ENCODE peak calls at places on chromosomes 1 and 21, in five cellular contexts. E, H, K, N and Z are unnamed samples.

GRCh38 chr21:39651206-39651605 is 38.5 kb downstream of the B3GALT5 start:
- DNase-seq in N (no peak), K (no peak), E (no peak), H (no peak), Z (no peak)

GRCh38 chr1:228348708-228349467 is 57.7 kb downstream of the TRIM11 start:
- DNase-seq in E (no peak), H (no peak), N (no peak), K (no peak), Z (no peak)

GRCh38 chr1:155093938-155094621 is 15.4 kb downstream of the EFNA3 start:
- DNase-seq in N (no peak), E (no peak), H (no peak), K (no peak), Z (no peak)

GRCh38 chr1:162632234-162632666 is at the start of gene DDR2:
- DNase-seq in E (no peak), K (no peak), H (no peak), N (no peak), Z (peak; percentile 49)

GRCh38 chr1:31796707-31797106 is 19.1 kb downstream of the SPOCD1 start:
- DNase-seq in E (peak; percentile 1), N (no peak), K (no peak), H (no peak), Z (no peak)

GRCh38 chr21:46121286-46122221 is 23.6 kb downstream of the COL6A2 start:
- DNase-seq in K (no peak), H (no peak), E (peak; percentile 3), N (no peak), Z (no peak)

GRCh38 chr1:61392417-61393242 is 310.3 kb downstream of the NFIA start:
- DNase-seq in N (no peak), H (no peak), K (no peak), E (no peak), Z (no peak)

GRCh38 chr1:178886551-178886950 is 15.7 kb upstream of the ANGPTL1 start:
- DNase-seq in E (no peak), K (no peak), H (no peak), N (no peak), Z (no peak)

GRCh38 chr1:43463461-43463860 is 9.7 kb upstream of the HYI start:
- DNase-seq in H (no peak), N (no peak), K (no peak), E (no peak), Z (no peak)

GRCh38 chr1:14372526-14372925 is 226.0 kb upstream of the KAZN start:
- DNase-seq in H (no peak), N (no peak), E (no peak), K (no peak), Z (no peak)